ENCODE peak calls at places on chromosomes 3 and 15, in six cellular contexts. E is mesendoderm, J is mesenchymal stem cell, L is IMR-90, Z is neuronal stem cell, P is H1. S is an unnamed sample.

GRCh38 chr3:127544806-127545545 is 45.6 kb downstream of the TPRA1 start:
- DNase-seq in L (no peak), Z (no peak), E (no peak), P (no peak), J (no peak), S (no peak)

GRCh38 chr3:38268522-38268921 is 2.9 kb downstream of the SLC22A13 start:
- DNase-seq in L (no peak), P (no peak), E (no peak), Z (no peak), J (no peak), S (no peak)

GRCh38 chr15:30859091-30859874 is 44.4 kb upstream of the FAN1 start:
- DNase-seq in L (peak), P (no peak), E (peak), J (peak), Z (peak), S (no peak)

GRCh38 chr3:177547953-177548352 is 350.7 kb upstream of the TBL1XR1 start:
- DNase-seq in Z (no peak), J (no peak), E (no peak), P (no peak), L (no peak), S (no peak)

GRCh38 chr3:126057547-126057819 is 26.4 kb downstream of the SLC41A3 start:
- DNase-seq in J (no peak), L (no peak), P (no peak), E (no peak), Z (no peak), S (no peak)

GRCh38 chr3:31543375-31543774 is 10.7 kb downstream of the STT3B start:
- DNase-seq in P (no peak), Z (no peak), L (peak), J (no peak), E (no peak), S (no peak)

GRCh38 chr15:83322061-83322460 is 37.6 kb upstream of the BNC1 start:
- DNase-seq in L (peak), E (peak), Z (no peak), J (peak), P (no peak), S (no peak)

GRCh38 chr3:39499651-39500273 is 32.3 kb downstream of the MOBP start:
- DNase-seq in Z (no peak), J (no peak), L (no peak), E (peak), P (no peak), S (no peak)

GRCh38 chr15:58521293-58521991 is 89.7 kb downstream of the LIPC start:
- DNase-seq in J (peak), L (peak), E (peak), P (no peak), Z (no peak), S (peak)

GRCh38 chr3:194812177-194812576 is 126.5 kb downstream of the FAM43A start:
- DNase-seq in J (no peak), L (no peak), E (no peak), P (no peak), Z (no peak), S (no peak)

GRCh38 chr15:41495736-41496599 is 2.3 kb downstream of the ITPKA start:
- DNase-seq in J (peak), L (no peak), Z (peak), P (peak), E (peak), S (peak)

GRCh38 chr3:62374375-62374876 is 1.1 kb upstream of the FEZF2 start:
- DNase-seq in P (no peak), J (peak), E (peak), L (peak), Z (peak), S (peak)

GRCh38 chr15:31238906-31239305 is 87.7 kb upstream of the KLF13 start:
- DNase-seq in E (no peak), Z (no peak), J (no peak), L (no peak), P (no peak), S (no peak)

GRCh38 chr15:34582461-34583357 is 742 bp downstream of the GOLGA8B start:
- DNase-seq in E (peak), J (peak), Z (peak), L (peak), P (peak), S (peak)

GRCh38 chr3:31953091-31953490 is 28.0 kb downstream of the OSBPL10 start:
- DNase-seq in E (no peak), J (no peak), L (no peak), Z (no peak), P (no peak), S (no peak)

GRCh38 chr3:46276497-46277099 is 34.3 kb downstream of the CCR3 start:
- DNase-seq in Z (no peak), J (peak), L (no peak), P (peak), E (peak), S (peak)

GRCh38 chr15:74349241-74349766 is 18.1 kb downstream of the CYP11A1 start:
- DNase-seq in L (no peak), J (no peak), P (no peak), E (no peak), Z (no peak), S (no peak)

GRCh38 chr15:74347757-74348250 is 19.6 kb downstream of the CYP11A1 start:
- DNase-seq in J (no peak), P (no peak), L (no peak), E (no peak), Z (no peak), S (no peak)

GRCh38 chr15:74343127-74343796 is 24.2 kb downstream of the CYP11A1 start:
- DNase-seq in L (no peak), E (no peak), P (no peak), J (no peak), Z (no peak), S (no peak)

GRCh38 chr15:74343797-74344127 is 23.7 kb downstream of the CYP11A1 start:
- DNase-seq in Z (no peak), E (no peak), J (no peak), L (no peak), P (no peak), S (no peak)

DNA sequence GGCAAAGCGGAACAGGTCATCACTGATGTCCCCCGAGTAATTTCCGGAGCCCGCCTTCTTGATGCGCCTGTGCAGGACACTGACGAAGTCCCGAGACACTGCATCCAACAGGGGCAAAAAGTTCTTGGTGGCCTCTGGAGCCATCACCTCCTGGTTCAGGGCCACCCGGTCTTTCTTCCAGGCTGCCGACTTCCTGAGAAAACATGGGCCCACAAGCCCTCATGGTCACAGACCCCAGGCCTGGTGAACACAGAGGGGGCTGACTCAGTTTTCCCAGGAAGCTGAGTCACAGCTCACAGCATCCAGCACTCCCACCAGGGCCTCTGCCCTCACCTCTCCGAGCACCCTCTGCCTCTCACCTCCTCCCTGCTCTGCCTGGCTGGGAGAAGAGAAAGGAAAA is 22.4 kb downstream of the CYP11A1 start:
- DNase-seq in Z (no peak), E (no peak), J (peak), L (peak), P (no peak), S (no peak)
- H4K8ac ChIP-seq in Z (no peak), E (no peak), J (no peak), L (no peak), P (no peak), S (no peak)

GRCh38 chr15:66238318-66238717 is 15.2 kb downstream of the MEGF11 start:
- DNase-seq in J (no peak), E (no peak), Z (no peak), P (no peak), L (no peak), S (no peak)

GRCh38 chr15:66241886-66242285 is 11.7 kb downstream of the MEGF11 start:
- DNase-seq in Z (no peak), P (no peak), J (no peak), L (no peak), E (no peak), S (no peak)

GRCh38 chr15:66239514-66239913 is 14.0 kb downstream of the MEGF11 start:
- DNase-seq in J (no peak), L (no peak), E (no peak), Z (no peak), P (no peak), S (no peak)

GRCh38 chr15:66240240-66240842 is 13.2 kb downstream of the MEGF11 start:
- DNase-seq in Z (no peak), E (no peak), P (no peak), J (no peak), L (no peak), S (no peak)

GRCh38 chr15:66241301-66241700 is 12.2 kb downstream of the MEGF11 start:
- DNase-seq in E (no peak), J (no peak), P (no peak), L (no peak), Z (no peak), S (no peak)
- H2BK15ac ChIP-seq in E (no peak), J (no peak), P (no peak), L (no peak), Z (no peak), S (no peak)

DNA sequence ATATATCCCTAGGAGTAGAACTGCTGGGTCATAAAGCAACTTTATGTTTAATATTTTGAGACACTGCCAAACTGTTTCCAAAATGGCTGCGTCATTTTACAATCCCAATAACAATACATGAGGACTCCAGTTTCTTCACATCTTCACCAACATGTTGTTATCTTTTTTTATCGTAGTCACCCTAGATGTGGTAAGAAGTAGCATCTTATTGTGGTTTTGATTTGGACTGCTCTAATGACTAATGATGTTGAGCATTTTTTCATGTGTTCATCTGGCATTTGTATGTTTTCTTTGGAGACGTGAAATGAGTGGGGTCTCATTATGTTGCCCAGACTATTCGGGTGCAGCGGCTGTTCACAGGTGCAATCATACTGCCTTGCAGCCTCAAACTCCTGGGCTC is 83.8 kb downstream of the MAP4 start:
- DNase-seq in L (peak), Z (no peak), J (peak), E (no peak), P (no peak), S (no peak)
- H4K8ac ChIP-seq in L (no peak), Z (no peak), J (no peak), E (no peak), P (no peak), S (no peak)

GRCh38 chr3:99498544-99499234 is 139.7 kb upstream of the COL8A1 start:
- DNase-seq in E (peak), J (no peak), Z (no peak), P (no peak), L (peak), S (no peak)
- H2BK15ac ChIP-seq in E (no peak), J (peak), Z (no peak), P (no peak), L (peak), S (no peak)

GRCh38 chr3:73404450-73404849 is 220.3 kb downstream of the PDZRN3 start:
- DNase-seq in E (peak), J (no peak), P (no peak), L (no peak), Z (peak), S (no peak)
- H4K8ac ChIP-seq in E (no peak), J (no peak), P (no peak), L (no peak), Z (no peak), S (no peak)